ENCODE peak calls at places on chromosome 18, in nine cellular contexts. W is thoracic aorta, F is adrenal gland, A is PC-3, J is heart right ventricle, E is MM.1S, G is tibial nerve, Z is HCT116, V is prostate gland. P is an unnamed sample. For H3K4me1, the result is how much of the 10 kb centered on the place peaks cover.

GRCh38 chr18:63322908-63323634 is 3.5 kb upstream of the BCL2 start:
- DNase-seq in W (no peak), F (peak), A (peak), J (no peak), E (peak), G (no peak), Z (peak), V (peak), P (peak)

GRCh38 chr18:76449110-76449453 is 46.0 kb downstream of the ZNF516 start:
- DNase-seq in W (no peak), F (no peak), A (no peak), J (no peak), E (no peak), G (no peak), Z (no peak), V (no peak), P (no peak)

GRCh38 chr18:11387880-11388279 is 221.5 kb upstream of the SLC35G4 start:
- DNase-seq in W (peak), F (peak), A (peak), J (peak), E (no peak), G (no peak), Z (peak), V (no peak), P (peak)

GRCh38 chr18:79396431-79397287 is 929 bp downstream of the NFATC1 start:
- DNase-seq in W (no peak), F (peak), A (peak), J (peak), E (no peak), G (no peak), Z (no peak), V (peak), P (peak)

GRCh38 chr18:55546873-55547704 is 40.9 kb downstream of the TCF4 start:
- DNase-seq in W (no peak), F (peak), A (no peak), J (no peak), E (no peak), G (no peak), Z (no peak), V (no peak), P (no peak)

GRCh38 chr18:31575515-31576246 is 16.0 kb upstream of the TTR start:
- DNase-seq in W (no peak), F (no peak), A (no peak), J (no peak), E (no peak), G (no peak), Z (no peak), V (no peak), P (no peak)

GRCh38 chr18:77107218-77107815 is 25.3 kb downstream of the MBP start:
- DNase-seq in W (no peak), F (no peak), A (no peak), J (no peak), E (no peak), G (no peak), Z (no peak), V (no peak), P (no peak)

GRCh38 chr18:12401881-12402280 is 5.8 kb upstream of the PRELID3A start:
- DNase-seq in W (no peak), F (no peak), A (no peak), J (no peak), E (no peak), G (no peak), Z (no peak), V (no peak), P (no peak)

GRCh38 chr18:64983497-64984238 is 767.1 kb upstream of the CDH7 start:
- DNase-seq in W (no peak), F (no peak), A (no peak), J (no peak), E (no peak), G (no peak), Z (no peak), V (no peak), P (no peak)

GRCh38 chr18:39911716-39912115 is 2043.3 kb upstream of the PIK3C3 start:
- DNase-seq in W (no peak), F (no peak), A (no peak), J (no peak), E (no peak), G (no peak), Z (no peak), V (no peak), P (no peak)

GRCh38 chr18:24726727-24727539 is 266.5 kb downstream of the HRH4 start:
- DNase-seq in W (no peak), F (peak), A (peak), J (peak), E (peak), G (no peak), Z (peak), V (peak), P (peak)

GRCh38 chr18:46518438-46518837 is 138.6 kb downstream of the LOXHD1 start:
- DNase-seq in W (no peak), F (peak), A (peak), J (peak), E (no peak), G (no peak), Z (no peak), V (peak), P (no peak)

GRCh38 chr18:48678237-48679115 is 139.6 kb downstream of the CTIF start:
- DNase-seq in W (no peak), F (no peak), A (no peak), J (no peak), E (no peak), G (no peak), Z (no peak), V (no peak), P (no peak)

GRCh38 chr18:79393181-79393598 is 2.5 kb upstream of the NFATC1 start:
- DNase-seq in W (no peak), F (no peak), A (no peak), J (peak), E (no peak), G (peak), Z (no peak), V (no peak), P (no peak)

GRCh38 chr18:78769502-78770113 is 210.0 kb upstream of the SALL3 start:
- DNase-seq in W (no peak), F (no peak), A (no peak), J (no peak), E (no peak), G (no peak), Z (no peak), V (no peak), P (no peak)

GRCh38 chr18:57748770-57749603 is 54.1 kb downstream of the ATP8B1 start:
- DNase-seq in W (no peak), F (no peak), A (peak), J (no peak), E (peak), G (no peak), Z (no peak), V (peak), P (no peak)

GRCh38 chr18:79361766-79362522 is 33.8 kb upstream of the NFATC1 start:
- DNase-seq in W (no peak), F (no peak), A (peak), J (no peak), E (no peak), G (no peak), Z (peak), V (no peak), P (no peak)

GRCh38 chr18:51867767-51868166 is 472.2 kb upstream of the DCC start:
- DNase-seq in W (no peak), F (peak), A (no peak), J (no peak), E (peak), G (no peak), Z (no peak), V (no peak), P (no peak)

GRCh38 chr18:75211002-75211621 is 515 bp downstream of the TSHZ1 start:
- DNase-seq in W (no peak), F (peak), A (no peak), J (peak), E (peak), G (no peak), Z (no peak), V (no peak), P (no peak)

DNA sequence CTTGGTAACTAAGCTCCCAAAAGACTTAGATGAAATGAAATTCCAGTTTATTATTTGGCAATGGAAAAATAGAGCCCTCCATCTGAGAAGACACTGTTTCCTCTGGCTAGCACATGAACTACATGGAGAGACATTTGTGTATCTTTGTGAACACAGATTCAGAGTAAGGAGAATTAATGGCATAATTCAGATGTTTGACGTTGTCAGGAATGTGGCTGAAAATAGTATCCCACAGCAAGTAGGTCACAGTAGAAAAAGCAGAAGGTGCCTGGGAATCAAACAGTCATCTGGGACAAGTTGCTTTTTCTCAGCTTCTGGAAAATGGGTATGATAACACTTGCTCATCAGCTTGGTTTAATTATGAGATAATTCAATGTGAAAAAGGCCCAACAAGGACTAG is 288.6 kb downstream of the PTPRM start:
- DNase-seq in W (no peak), F (no peak), A (no peak), J (no peak), E (no peak), G (no peak), Z (no peak), V (no peak), P (no peak)
- TF ChIP-seq CTCF in W (no peak), F (no peak), A (no peak), J (no peak), E (no peak), G (no peak), Z (no peak), V (no peak), P (no peak)

DNA sequence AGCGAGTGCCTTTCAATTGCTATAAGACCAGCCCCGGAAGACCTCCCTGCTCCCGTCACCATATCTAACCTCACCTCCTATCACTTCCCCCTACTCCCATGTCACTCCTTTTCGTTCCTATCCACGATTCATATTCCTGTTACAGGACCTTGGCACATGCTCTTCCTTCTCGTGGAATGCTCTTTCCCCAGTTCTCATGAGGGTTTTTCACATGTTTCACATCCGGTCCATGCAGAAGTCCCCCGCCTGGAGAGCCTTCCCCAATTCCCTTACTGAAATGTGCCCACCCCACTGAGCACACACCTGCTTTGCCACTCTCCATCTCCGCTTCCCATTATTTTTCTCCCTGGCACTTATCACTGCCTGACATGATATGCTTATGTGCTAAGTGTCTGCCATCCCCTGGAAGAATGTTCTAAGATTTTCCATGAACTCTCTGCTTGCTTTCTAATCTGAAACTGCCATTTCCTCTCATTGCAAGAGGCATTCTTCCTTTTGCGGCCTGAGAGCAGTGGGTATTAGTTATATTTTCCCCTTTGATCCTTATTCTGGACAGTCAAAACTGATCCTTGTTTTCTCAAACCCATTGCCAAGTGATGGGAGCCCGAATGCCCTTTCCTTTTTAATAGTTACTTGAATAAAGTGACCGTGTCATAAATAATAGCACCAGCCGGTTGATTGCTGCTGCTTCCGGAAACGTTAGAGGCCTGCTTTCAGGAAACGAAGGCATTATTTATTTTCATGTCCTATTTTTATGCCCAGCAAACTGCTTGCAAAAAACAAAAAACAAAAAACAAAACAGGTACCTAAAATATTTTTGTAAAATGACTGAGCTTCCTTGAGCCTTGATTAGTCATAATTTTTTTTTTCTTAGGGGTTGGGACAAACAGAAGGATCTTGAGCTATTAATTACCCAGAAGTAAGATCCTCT is 127.9 kb downstream of the ZNF532 start:
- DNase-seq in W (no peak), F (no peak), A (no peak), J (no peak), E (no peak), G (no peak), Z (no peak), V (no peak), P (no peak)
- H3K4me1 ChIP-seq in W (half or more), F (under half), A (under half), J (half or more), E (under half), G (under half), Z (under half), V (under half), P (under half)

GRCh38 chr18:37665346-37665745 is 99.7 kb upstream of the CELF4 start:
- DNase-seq in W (no peak), F (no peak), A (no peak), J (no peak), E (no peak), G (no peak), Z (no peak), V (peak), P (peak)

GRCh38 chr18:37668971-37669747 is 103.6 kb upstream of the CELF4 start:
- DNase-seq in W (no peak), F (no peak), A (no peak), J (no peak), E (no peak), G (no peak), Z (no peak), V (no peak), P (peak)

GRCh38 chr18:37669991-37670534 is 104.5 kb upstream of the CELF4 start:
- DNase-seq in W (no peak), F (no peak), A (no peak), J (no peak), E (no peak), G (no peak), Z (no peak), V (peak), P (peak)

GRCh38 chr18:37667836-37668235 is 102.2 kb upstream of the CELF4 start:
- DNase-seq in W (no peak), F (no peak), A (no peak), J (no peak), E (no peak), G (no peak), Z (no peak), V (no peak), P (no peak)

DNA sequence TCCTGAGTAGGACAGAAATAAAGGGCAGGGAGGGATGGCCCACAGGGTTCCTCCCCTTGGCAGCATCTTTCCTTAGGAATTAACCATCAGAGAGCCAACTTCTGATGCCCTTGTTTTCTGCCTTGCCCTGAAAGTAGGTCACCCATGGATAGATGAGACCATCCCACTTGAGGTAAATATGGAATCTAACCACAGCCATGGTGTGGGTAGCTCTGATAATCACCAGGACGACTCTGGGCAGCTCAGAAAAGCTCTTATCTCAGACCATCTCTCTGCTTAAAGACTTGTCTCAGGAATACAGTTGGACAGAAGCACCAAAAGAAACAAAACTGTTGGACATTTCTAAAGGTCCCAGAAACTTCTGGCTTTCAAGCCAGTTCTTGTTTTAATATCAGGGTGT is 101.4 kb upstream of the CELF4 start:
- DNase-seq in W (no peak), F (no peak), A (no peak), J (no peak), E (no peak), G (no peak), Z (no peak), V (no peak), P (peak)
- TF ChIP-seq CTCF in W (no peak), F (no peak), A (no peak), J (no peak), E (no peak), G (no peak), Z (no peak), V (no peak), P (no peak)

DNA sequence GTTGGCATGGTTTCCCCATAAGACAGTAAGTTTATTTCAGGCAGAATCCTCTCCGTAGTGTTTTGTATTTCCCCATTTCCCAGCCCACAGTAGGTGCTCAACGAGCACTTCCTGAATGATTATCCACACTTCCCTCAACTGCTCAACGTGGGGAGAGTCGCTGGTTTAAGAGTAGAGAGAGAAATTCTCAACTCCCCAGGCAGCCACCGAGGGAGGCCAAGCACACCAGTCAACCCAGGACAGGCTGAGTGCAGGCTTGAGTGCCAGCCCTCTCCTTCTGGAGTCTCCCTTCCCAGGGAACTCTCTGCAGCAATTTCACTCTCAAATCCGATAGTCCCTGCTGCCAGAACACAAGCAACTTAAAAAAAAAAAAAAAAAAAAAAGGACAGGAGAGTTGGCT is 92.0 kb upstream of the LMAN1 start:
- DNase-seq in W (no peak), F (no peak), A (no peak), J (no peak), E (no peak), G (no peak), Z (no peak), V (no peak), P (no peak)
- H3K4me1 ChIP-seq in W (under half), F (under half), A (under half), J (under half), E (under half), G (under half), Z (under half), V (under half), P (under half)

GRCh38 chr18:27361477-27361876 is 176.4 kb upstream of the CHST9 start:
- DNase-seq in W (no peak), F (no peak), A (no peak), J (no peak), E (no peak), G (no peak), Z (no peak), V (no peak), P (no peak)

GRCh38 chr18:27366151-27366550 is 181.0 kb upstream of the CHST9 start:
- DNase-seq in W (no peak), F (no peak), A (no peak), J (no peak), E (no peak), G (no peak), Z (no peak), V (no peak), P (no peak)

GRCh38 chr18:27363918-27364317 is 178.8 kb upstream of the CHST9 start:
- DNase-seq in W (no peak), F (no peak), A (peak), J (no peak), E (no peak), G (no peak), Z (no peak), V (no peak), P (no peak)
- TF ChIP-seq CTCF in W (no peak), F (no peak), A (peak), J (peak), E (peak), G (no peak), Z (no peak), V (no peak), P (no peak)

DNA sequence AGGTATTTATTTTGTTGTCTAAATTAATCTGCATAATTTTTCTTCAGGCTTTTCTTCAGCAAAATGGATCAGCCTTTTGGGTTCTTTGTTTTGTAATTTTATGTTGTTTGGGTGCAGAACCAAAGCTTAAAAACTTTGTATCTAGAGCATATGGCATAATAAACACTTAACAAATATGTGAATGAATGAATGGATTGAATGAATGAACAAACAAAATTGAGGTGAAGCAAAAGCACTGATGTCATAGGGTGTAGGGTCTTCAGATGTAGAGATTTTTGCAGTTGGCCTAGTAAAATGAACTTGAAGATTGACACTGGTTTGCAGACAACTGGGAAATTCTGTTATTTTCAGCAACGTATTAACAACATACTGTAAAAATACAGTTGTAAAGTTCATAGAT is 17.3 kb downstream of the VAPA start:
- DNase-seq in W (no peak), F (no peak), A (no peak), J (no peak), E (no peak), G (no peak), Z (no peak), V (no peak), P (no peak)
- H3K4me1 ChIP-seq in W (under half), F (half or more), A (under half), J (half or more), E (under half), G (under half), Z (half or more), V (under half), P (under half)

GRCh38 chr18:67451952-67452351 is 64.6 kb downstream of the DSEL start:
- DNase-seq in W (no peak), F (no peak), A (no peak), J (no peak), E (no peak), G (no peak), Z (no peak), V (no peak), P (no peak)

DNA sequence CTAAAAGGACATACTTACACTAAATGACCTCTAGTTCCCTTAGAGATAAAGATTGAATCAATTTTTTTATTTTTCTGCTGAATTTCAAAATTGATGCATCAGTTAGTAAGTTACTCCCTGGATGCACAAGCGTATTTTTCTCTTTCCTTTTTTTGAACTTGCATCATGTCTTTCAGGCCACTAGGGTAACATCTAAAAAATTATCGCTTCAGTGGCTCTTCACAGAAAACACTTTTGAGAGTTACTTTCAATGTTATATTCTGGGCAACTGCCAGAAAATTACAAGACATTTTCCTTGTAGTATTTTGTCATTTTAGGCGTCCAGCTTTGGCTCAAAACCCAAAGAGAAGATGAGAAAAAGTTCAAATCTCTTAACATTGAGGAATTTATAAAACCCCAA is 59.8 kb downstream of the DSEL start:
- DNase-seq in W (no peak), F (no peak), A (no peak), J (no peak), E (no peak), G (no peak), Z (no peak), V (no peak), P (no peak)
- TF ChIP-seq CTCF in W (no peak), F (no peak), A (peak), J (no peak), E (no peak), G (no peak), Z (no peak), V (no peak), P (no peak)

P was measured in lung.